ENCODE peak calls at places on chromosomes 12 and 14, in four cellular contexts. S, T, X and U are unnamed samples.

GRCh38 chr14:64958743-64959142 is 13.4 kb downstream of the RAB15 start:
- DNase-seq in T (peak; percentile 79), S (no peak), X (no peak), U (no peak)

GRCh38 chr14:76653875-76654572 is 107.2 kb upstream of the VASH1 start:
- DNase-seq in X (no peak), S (no peak), T (no peak), U (no peak)

GRCh38 chr14:65019944-65020566 is 33.4 kb downstream of the FNTB start:
- DNase-seq in S (no peak), T (no peak), X (no peak), U (peak; percentile 43)

GRCh38 chr12:130286041-130286440 is 51.6 kb upstream of the PIWIL1 start:
- DNase-seq in T (no peak), X (no peak), S (no peak), U (no peak)

GRCh38 chr12:6684609-6685008 is 4.6 kb downstream of the ZNF384 start:
- DNase-seq in X (peak; percentile 15), T (no peak), S (no peak), U (peak; percentile 20)

GRCh38 chr12:50572760-50573159 is 68.0 kb downstream of the DIP2B start:
- DNase-seq in S (no peak), X (no peak), T (no peak), U (no peak)

GRCh38 chr14:92520102-92520651 is 6.6 kb downstream of the RIN3 start:
- DNase-seq in S (no peak), T (no peak), X (no peak), U (no peak)

GRCh38 chr12:116213014-116213413 is 64.5 kb downstream of the MED13L start:
- DNase-seq in X (no peak), T (no peak), S (no peak), U (no peak)

GRCh38 chr12:86376052-86376451 is 119.9 kb upstream of the MGAT4C start:
- DNase-seq in T (no peak), S (no peak), X (no peak), U (no peak)

GRCh38 chr12:126668538-126668937 is 1598.4 kb upstream of the TMEM132C start:
- DNase-seq in S (peak; percentile 94), X (no peak), T (no peak), U (no peak)

GRCh38 chr12:71685312-71685906 is 473 bp upstream of the TMEM19 start:
- DNase-seq in T (no peak), S (no peak), X (no peak), U (no peak)

GRCh38 chr12:6869049-6870021 is 2.0 kb downstream of the TPI1 start:
- DNase-seq in X (peak; percentile 84), S (no peak), T (peak; percentile 85), U (peak; percentile 58)

GRCh38 chr12:13173537-13173936 is 23.0 kb upstream of the EMP1 start:
- DNase-seq in S (peak; percentile 93), T (peak; percentile 83), X (no peak), U (no peak)

GRCh38 chr14:68248481-68249255 is 429.1 kb downstream of the RAD51B start:
- DNase-seq in X (no peak), T (peak; percentile 67), S (no peak), U (peak; percentile 43)

GRCh38 chr12:88308825-88309224 is 166.7 kb downstream of the TMTC3 start:
- DNase-seq in T (no peak), S (peak; percentile 88), X (no peak), U (no peak)

GRCh38 chr12:30905483-30906009 is 21.0 kb upstream of the TSPAN11 start:
- DNase-seq in T (no peak), X (no peak), S (no peak), U (no peak)

GRCh38 chr14:101552786-101553231 is 8.5 kb upstream of the DIO3 start:
- DNase-seq in S (no peak), X (no peak), T (no peak), U (peak; percentile 67)

GRCh38 chr14:68958553-68958952 is 20.5 kb downstream of the ACTN1 start:
- DNase-seq in S (no peak), X (no peak), T (peak; percentile 75), U (no peak)

GRCh38 chr14:50038398-50039119 is 77.8 kb downstream of the VCPKMT start:
- DNase-seq in S (peak; percentile 99), T (no peak), X (no peak), U (no peak)

GRCh38 chr12:18982226-18982949 is 147.1 kb upstream of the PLEKHA5 start:
- DNase-seq in T (no peak), X (no peak), S (no peak), U (no peak)

GRCh38 chr12:106058256-106059182 is 80.2 kb downstream of the NUAK1 start:
- DNase-seq in X (no peak), T (no peak), S (no peak), U (no peak)

GRCh38 chr12:107374136-107374535 is 280.8 kb upstream of the CRY1 start:
- DNase-seq in S (no peak), T (no peak), X (no peak), U (no peak)

GRCh38 chr12:88793091-88793490 is 212.8 kb upstream of the KITLG start:
- DNase-seq in X (no peak), T (no peak), S (peak; percentile 18), U (no peak)